ENCODE peak calls at places on chromosomes 16 and 17, in eight cellular contexts. L is cardiac muscle cell; B is left ventricle myocardium inferior; T is transverse colon; Q is right atrium auricular region; N is CD8-positive, alpha-beta T cell; Y is HCT116; O is heart right ventricle. R is an unnamed sample.

GRCh38 chr16:84806256-84806889 is 13.4 kb upstream of the CRISPLD2 start:
- DNase-seq in B (peak; percentile 52), L (no peak), N (no peak), O (peak; percentile 54), T (no peak), Y (no peak), Q (peak; percentile 78), R (peak; percentile 35)

GRCh38 chr17:50346313-50347086 is 574 bp downstream of the XYLT2 start:
- DNase-seq in T (peak; percentile 59), Y (no peak), L (peak; percentile 59), B (peak; percentile 47), Q (no peak), O (peak; percentile 44), N (no peak), R (peak; percentile 41)

GRCh38 chr17:2693561-2694380 is 17.8 kb downstream of the CLUH start:
- DNase-seq in N (no peak), Q (no peak), Y (no peak), L (no peak), B (no peak), T (peak; percentile 7), O (no peak), R (peak; percentile 19)

GRCh38 chr17:63641678-63642077 is 19.5 kb downstream of the MAP3K3 start:
- DNase-seq in L (no peak), N (no peak), B (no peak), O (peak; percentile 40), Y (no peak), Q (peak; percentile 59), T (peak; percentile 23), R (peak; percentile 63)

GRCh38 chr17:28738680-28739384 is 5.0 kb upstream of the TRAF4 start:
- DNase-seq in O (no peak), L (no peak), T (peak; percentile 61), N (peak; percentile 81), B (no peak), Q (no peak), Y (no peak), R (no peak)

GRCh38 chr16:23052908-23053580 is 96.2 kb downstream of the USP31 start:
- DNase-seq in O (no peak), B (no peak), T (no peak), N (no peak), Y (no peak), Q (no peak), L (no peak), R (no peak)

GRCh38 chr17:34633351-34633750 is 54.0 kb downstream of the TMEM132E start:
- DNase-seq in B (no peak), Q (no peak), T (no peak), O (no peak), Y (no peak), N (no peak), L (no peak), R (no peak)

GRCh38 chr16:66262253-66263167 is 104.0 kb upstream of the CDH5 start:
- DNase-seq in Y (no peak), O (no peak), N (no peak), B (peak; percentile 61), T (no peak), Q (peak; percentile 62), L (no peak), R (no peak)

GRCh38 chr16:18582902-18583301 is 21.0 kb upstream of the NOMO2 start:
- DNase-seq in Q (no peak), T (no peak), L (no peak), N (no peak), O (no peak), Y (no peak), B (no peak), R (no peak)

GRCh38 chr16:9128346-9129342 is 37.2 kb downstream of the HAPSTR1 start:
- DNase-seq in N (no peak), L (no peak), Q (peak; percentile 58), Y (no peak), O (no peak), T (no peak), B (no peak), R (no peak)

GRCh38 chr16:29311636-29312344 is 94.7 kb downstream of the NPIPB11 start:
- DNase-seq in Q (no peak), O (no peak), B (no peak), Y (no peak), L (no peak), T (no peak), N (no peak), R (no peak)

GRCh38 chr16:78140818-78141466 is 41.5 kb downstream of the WWOX start:
- DNase-seq in Y (no peak), Q (no peak), L (no peak), O (no peak), B (no peak), T (no peak), N (no peak), R (no peak)

GRCh38 chr17:67353161-67353560 is 13.2 kb downstream of the PSMD12 start:
- DNase-seq in O (no peak), Y (no peak), N (no peak), T (no peak), L (no peak), Q (no peak), B (no peak), R (no peak)

GRCh38 chr16:4676826-4677225 is 16.5 kb upstream of the NUDT16L1 start:
- DNase-seq in L (no peak), Q (no peak), B (peak; percentile 69), N (no peak), Y (no peak), O (peak; percentile 42), T (no peak), R (peak; percentile 93)

GRCh38 chr16:624522-625401 is 6.0 kb upstream of the WFIKKN1 start:
- DNase-seq in Q (no peak), Y (no peak), N (no peak), L (no peak), B (no peak), O (no peak), T (no peak), R (no peak)

GRCh38 chr17:78692460-78693010 is 89.5 kb downstream of the CYTH1 start:
- DNase-seq in L (no peak), Y (no peak), T (no peak), Q (no peak), O (no peak), B (no peak), N (no peak), R (no peak)

GRCh38 chr17:17352836-17353624 is 49.9 kb downstream of the NT5M start:
- DNase-seq in T (no peak), B (no peak), Y (no peak), N (no peak), O (no peak), L (no peak), Q (no peak), R (no peak)

GRCh38 chr16:16083421-16084156 is 134.2 kb downstream of the ABCC1 start:
- DNase-seq in N (no peak), T (no peak), Y (peak; percentile 18), L (no peak), O (no peak), Q (no peak), B (no peak), R (no peak)

GRCh38 chr17:56297142-56297541 is 143.9 kb downstream of the ANKFN1 start:
- DNase-seq in O (no peak), B (no peak), N (no peak), T (no peak), Y (no peak), L (no peak), Q (no peak), R (no peak)

GRCh38 chr17:29041091-29041490 is 1.9 kb upstream of the PIPOX start:
- DNase-seq in T (no peak), N (no peak), L (no peak), Y (no peak), Q (no peak), B (no peak), O (no peak), R (no peak)

GRCh38 chr17:40190197-40191021 is 13.1 kb downstream of the RAPGEFL1 start:
- DNase-seq in N (peak; percentile 51), L (peak; percentile 34), Q (no peak), T (no peak), Y (no peak), B (no peak), O (no peak), R (no peak)

GRCh38 chr16:89784409-89784808 is 32.0 kb downstream of the FANCA start:
- DNase-seq in O (no peak), Q (no peak), B (no peak), L (no peak), N (peak; percentile 81), T (no peak), Y (no peak), R (no peak)

GRCh38 chr16:89134269-89134668 is 37.3 kb upstream of the CDH15 start:
- DNase-seq in L (no peak), Q (no peak), Y (no peak), O (no peak), T (no peak), B (peak; percentile 1), N (no peak), R (no peak)

GRCh38 chr17:78644259-78644658 is 67.1 kb upstream of the DNAH17 start:
- DNase-seq in N (no peak), T (no peak), Q (no peak), B (no peak), O (no peak), Y (no peak), L (no peak), R (no peak)

GRCh38 chr17:8797621-8798175 is 1.5 kb downstream of the MFSD6L start:
- DNase-seq in Q (no peak), O (no peak), Y (no peak), T (no peak), B (no peak), L (no peak), N (no peak), R (no peak)
- H3K9me3 ChIP-seq in Q (no peaks in the 10 kb centered on the region), O (no peaks in the 10 kb centered on the region), Y (no peaks in the 10 kb centered on the region), T (no peaks in the 10 kb centered on the region), B (no peaks in the 10 kb centered on the region), L (no peaks in the 10 kb centered on the region), N (no peaks in the 10 kb centered on the region), R (no peaks in the 10 kb centered on the region)

GRCh38 chr16:56263711-56264608 is 72.7 kb downstream of the GNAO1 start:
- DNase-seq in Y (no peak), T (no peak), N (no peak), L (peak; percentile 76), Q (peak; percentile 70), B (peak; percentile 34), O (peak; percentile 44), R (no peak)
- H3K4me3 ChIP-seq in Y (no peak overlapping the region), T (no peak overlapping the region), N (no peak overlapping the region), L (no peak overlapping the region), Q (no peak overlapping the region), B (no peak overlapping the region), O (no peak overlapping the region), R (no peak overlapping the region)

DNA sequence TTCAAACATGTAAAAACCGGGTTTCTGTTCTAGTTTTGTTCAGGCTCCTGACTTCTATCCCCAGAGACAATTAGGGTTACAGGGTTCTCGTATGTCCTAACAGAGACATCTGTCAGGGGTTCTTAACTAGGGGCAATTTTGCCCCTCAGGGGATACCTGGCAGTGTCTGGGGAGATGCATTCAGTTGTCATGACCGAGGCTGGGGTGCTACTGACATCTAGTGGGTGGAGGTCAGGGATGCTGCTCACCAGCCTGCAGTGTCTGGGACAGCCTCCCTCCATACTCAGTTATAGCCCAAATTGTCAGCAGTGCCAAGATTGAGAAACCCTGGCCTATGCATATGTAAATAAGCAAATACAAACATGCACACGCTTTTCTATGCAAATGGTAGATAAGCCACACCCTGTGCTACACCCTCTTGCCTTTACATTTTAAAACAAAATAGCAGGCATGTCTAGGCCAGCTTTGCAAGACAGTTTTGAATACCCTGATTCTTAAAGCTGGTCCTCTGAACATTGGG is 37.4 kb downstream of the CLEC16A start:
- DNase-seq in O (no peak), L (no peak), Q (no peak), T (no peak), B (no peak), Y (peak; percentile 42), N (peak; percentile 25), R (no peak)
- TF ChIP-seq CTCF in O (no peak), L (peak; percentile 23), Q (no peak), T (no peak), B (peak; percentile 28), Y (peak; percentile 79), N (no peak), R (no peak)

GRCh38 chr17:22266231-22266630 is 573.9 kb downstream of the KCNJ18 start:
- DNase-seq in O (no peak), T (no peak), L (no peak), Q (no peak), B (no peak), Y (no peak), N (no peak), R (peak; percentile 23)
- H3K9me3 ChIP-seq in O (no peaks in the 10 kb centered on the region), T (no peaks in the 10 kb centered on the region), L (no peaks in the 10 kb centered on the region), Q (no peaks in the 10 kb centered on the region), B (no peaks in the 10 kb centered on the region), Y (peaks cover under 1% of the 10 kb centered on the region), N (no peaks in the 10 kb centered on the region), R (no peaks in the 10 kb centered on the region)

R was measured in adrenal gland.